ENCODE peak calls at places on chromosomes 6 and 20, in nine cellular contexts. E is spleen, M is cardiac muscle cell, L is psoas muscle, Q is left ventricle myocardium inferior, C is mesenchymal stem cell, A is A549, B is pancreas, K is ovary. T is an unnamed sample. For H3K9me3, the result is how much of the 10 kb centered on the place peaks cover.

GRCh38 chr20:15911557-15911956 is 661.7 kb downstream of the KIF16B start:
- DNase-seq in E (no peak), K (no peak), B (no peak), A (no peak), C (no peak), Q (no peak), L (no peak), M (no peak), T (no peak)

GRCh38 chr20:13302647-13303425 is 81.8 kb downstream of the ISM1 start:
- DNase-seq in E (no peak), Q (no peak), L (no peak), C (peak), K (no peak), B (no peak), A (peak), M (peak), T (no peak)

GRCh38 chr6:52375780-52376556 is 14.0 kb downstream of the PAQR8 start:
- DNase-seq in L (no peak), C (no peak), B (no peak), Q (no peak), M (no peak), A (no peak), K (no peak), E (no peak), T (no peak)

GRCh38 chr20:6051505-6051904 is 2.4 kb downstream of the LRRN4 start:
- DNase-seq in Q (no peak), L (no peak), B (no peak), E (no peak), K (no peak), M (no peak), A (no peak), C (peak), T (no peak)

GRCh38 chr20:31758521-31758920 is 19.4 kb downstream of the TPX2 start:
- DNase-seq in A (no peak), L (no peak), E (no peak), M (no peak), C (peak), Q (no peak), K (no peak), B (no peak), T (no peak)

GRCh38 chr6:47134476-47135189 is 92.5 kb upstream of the ADGRF1 start:
- DNase-seq in A (peak), Q (no peak), C (peak), K (no peak), L (no peak), M (peak), E (no peak), B (no peak), T (no peak)

GRCh38 chr6:73694711-73695411 is 1.1 kb upstream of the CD109 start:
- DNase-seq in B (no peak), L (no peak), A (no peak), Q (no peak), E (no peak), K (no peak), C (peak), M (no peak), T (no peak)

GRCh38 chr6:57085441-57085840 is 4.5 kb upstream of the ZNF451 start:
- DNase-seq in Q (no peak), A (no peak), M (no peak), E (no peak), B (no peak), K (no peak), L (no peak), C (no peak), T (no peak)

GRCh38 chr6:157879034-157879872 is 56.2 kb downstream of the SNX9 start:
- DNase-seq in K (no peak), L (no peak), C (no peak), M (no peak), Q (no peak), E (no peak), B (no peak), A (no peak), T (no peak)

GRCh38 chr6:33694401-33694931 is 17.0 kb downstream of the UQCC2 start:
- DNase-seq in L (peak), C (peak), M (peak), K (no peak), A (no peak), Q (no peak), E (peak), B (no peak), T (peak)

GRCh38 chr6:157339432-157339831 is 16.1 kb upstream of the TMEM242 start:
- DNase-seq in B (no peak), L (no peak), Q (no peak), C (no peak), A (no peak), K (no peak), M (no peak), E (no peak), T (no peak)

GRCh38 chr20:665276-665675 is 10.3 kb downstream of the SCRT2 start:
- DNase-seq in A (no peak), M (no peak), L (no peak), C (no peak), B (no peak), K (no peak), Q (no peak), E (peak), T (no peak)

GRCh38 chr20:39292193-39292736 is 330.1 kb downstream of the DHX35 start:
- DNase-seq in Q (no peak), M (no peak), L (no peak), E (no peak), C (no peak), A (no peak), K (no peak), B (no peak), T (no peak)

GRCh38 chr20:39295301-39295700 is 333.2 kb downstream of the DHX35 start:
- DNase-seq in Q (no peak), L (no peak), M (no peak), E (no peak), K (no peak), A (no peak), C (no peak), B (no peak), T (no peak)

GRCh38 chr20:39290575-39290974 is 328.4 kb downstream of the DHX35 start:
- DNase-seq in L (no peak), M (no peak), B (no peak), E (no peak), K (no peak), Q (no peak), C (no peak), A (no peak), T (no peak)

GRCh38 chr20:39291301-39291700 is 329.2 kb downstream of the DHX35 start:
- DNase-seq in A (no peak), C (no peak), M (no peak), E (no peak), L (no peak), K (no peak), Q (no peak), B (no peak), T (no peak)

DNA sequence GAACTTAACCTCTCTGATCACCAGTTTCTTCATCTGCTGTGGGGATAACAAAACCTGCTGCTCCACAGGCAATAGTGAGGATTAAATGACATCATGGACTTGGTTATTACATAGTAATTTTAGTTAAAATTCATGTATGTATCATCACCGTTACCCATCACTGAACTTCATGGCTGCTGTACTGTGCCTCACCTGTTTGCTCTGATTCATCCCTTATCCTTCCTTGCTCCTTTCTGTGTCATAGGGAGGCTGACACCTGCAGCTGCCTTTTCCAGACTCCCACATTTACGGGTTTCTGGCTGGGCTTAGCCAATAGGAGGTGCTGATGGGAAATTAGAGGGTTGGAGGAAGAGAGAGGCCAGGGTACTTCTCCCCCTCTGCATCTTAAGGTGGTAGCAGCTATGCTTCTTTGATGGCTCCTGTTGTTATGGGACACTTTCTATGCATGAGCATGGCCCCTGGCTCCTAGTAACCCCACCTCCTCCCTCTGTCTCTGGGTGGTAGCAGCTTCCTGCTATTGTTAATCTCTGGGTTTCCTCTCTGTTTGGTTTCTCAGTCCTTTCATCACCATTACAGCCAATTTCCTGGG is 332.1 kb downstream of the DHX35 start:
- DNase-seq in M (no peak), K (no peak), A (no peak), B (no peak), E (no peak), L (no peak), C (no peak), Q (no peak), T (no peak)
- H3K4me3 ChIP-seq in M (no peak), K (no peak), A (no peak), B (no peak), E (no peak), L (no peak), C (no peak), Q (no peak), T (no peak)

DNA sequence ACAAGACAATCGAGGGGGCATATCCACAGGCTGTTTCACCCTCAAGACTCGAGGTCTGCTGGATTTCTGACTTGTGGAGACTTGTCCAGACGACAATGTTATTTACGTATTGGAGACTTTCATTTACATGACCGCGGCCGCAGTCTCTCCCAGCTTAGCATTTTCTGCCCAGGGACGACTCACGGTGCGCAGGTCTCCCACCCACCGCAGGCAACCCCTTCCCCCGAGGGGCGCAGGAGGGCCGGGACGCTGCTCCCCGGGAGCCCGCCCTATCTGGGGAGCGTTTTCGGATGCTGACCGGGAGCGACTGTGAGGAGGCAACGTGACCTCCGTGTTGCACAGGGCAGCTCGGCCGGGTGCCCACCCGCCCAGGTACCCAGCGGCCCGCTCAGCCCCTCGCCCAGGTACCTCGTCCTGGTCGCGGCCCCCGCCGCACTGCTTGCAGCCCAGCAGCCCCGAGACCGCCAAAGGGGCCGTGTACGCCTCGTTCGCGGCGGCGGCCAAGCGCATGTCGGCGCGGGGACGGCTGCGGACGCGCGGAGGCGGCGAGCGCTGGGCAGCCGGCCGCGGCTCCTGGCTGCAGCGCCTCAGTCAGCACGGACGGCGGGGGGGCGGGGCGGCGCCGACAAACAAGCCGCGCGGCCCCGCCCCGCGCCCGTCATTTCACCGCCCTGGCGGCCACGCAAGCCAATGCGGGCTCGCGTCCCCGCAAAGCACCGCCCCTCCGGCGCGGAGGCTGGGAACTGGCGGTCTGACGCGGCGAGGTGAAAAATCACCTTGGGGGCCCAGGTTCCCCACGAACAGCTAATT is 85.5 kb downstream of the SESN1 start:
- DNase-seq in K (peak), A (peak), E (peak), M (peak), L (peak), C (peak), B (peak), Q (peak), T (peak)
- H3K27ac ChIP-seq in K (peak), A (peak), E (peak), M (peak), L (peak), C (peak), B (peak), Q (peak), T (peak)

GRCh38 chr6:168500519-168500918 is 59.5 kb downstream of the SMOC2 start:
- DNase-seq in M (no peak), C (no peak), K (no peak), B (no peak), L (no peak), A (no peak), Q (no peak), E (no peak), T (no peak)

GRCh38 chr6:168496932-168497331 is 55.9 kb downstream of the SMOC2 start:
- DNase-seq in E (no peak), M (no peak), L (no peak), K (no peak), A (no peak), Q (no peak), B (no peak), C (no peak), T (no peak)

GRCh38 chr6:168497381-168497780 is 56.4 kb downstream of the SMOC2 start:
- DNase-seq in C (no peak), B (no peak), E (no peak), M (no peak), Q (no peak), K (no peak), A (no peak), L (no peak), T (no peak)

GRCh38 chr6:168501561-168501960 is 60.6 kb downstream of the SMOC2 start:
- DNase-seq in B (no peak), C (no peak), K (no peak), Q (no peak), E (no peak), A (no peak), L (no peak), M (no peak), T (no peak)

DNA sequence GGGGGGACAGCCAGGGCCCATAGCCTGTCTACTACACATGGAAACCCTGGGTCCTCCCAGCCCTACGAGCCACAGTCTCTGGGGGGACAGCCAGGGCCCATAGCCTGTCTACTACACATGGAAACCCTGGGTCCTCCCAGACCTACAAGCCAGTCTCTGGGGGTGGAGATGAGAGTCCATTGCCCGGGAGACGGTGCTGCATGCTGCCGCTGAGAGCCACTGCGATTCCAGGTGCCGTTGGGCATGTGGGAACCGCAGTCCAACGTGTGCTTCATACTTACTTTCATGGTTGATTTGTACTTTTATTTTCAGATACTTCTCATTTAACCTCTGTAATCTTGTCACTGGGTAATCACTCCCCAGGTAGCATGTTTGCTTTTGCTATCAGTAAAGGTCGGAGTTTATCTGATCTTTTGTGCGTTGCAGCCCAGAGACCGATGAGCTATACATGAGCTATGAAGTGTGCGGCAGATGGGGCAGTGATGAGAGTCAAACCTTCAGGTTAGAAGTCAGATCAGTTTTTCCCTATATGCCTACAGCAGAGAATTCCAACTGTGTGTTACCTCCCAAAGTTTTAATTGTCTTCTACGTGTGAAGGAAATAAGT is 58.2 kb downstream of the SMOC2 start:
- DNase-seq in Q (no peak), A (no peak), E (no peak), C (no peak), K (no peak), L (no peak), M (no peak), B (no peak), T (no peak)
- H3K9me3 ChIP-seq in Q (under half), A (under half), E (under half), C (under half), K (under half), L (under half), M (under half), B (under half), T (under half)

GRCh38 chr6:143125896-143126573 is 65.3 kb downstream of the AIG1 start:
- DNase-seq in A (no peak), C (peak), K (no peak), L (no peak), E (no peak), M (no peak), Q (no peak), B (no peak), T (no peak)
- H3K4me3 ChIP-seq in A (no peak), C (no peak), K (no peak), L (no peak), E (no peak), M (no peak), Q (no peak), B (no peak), T (no peak)

DNA sequence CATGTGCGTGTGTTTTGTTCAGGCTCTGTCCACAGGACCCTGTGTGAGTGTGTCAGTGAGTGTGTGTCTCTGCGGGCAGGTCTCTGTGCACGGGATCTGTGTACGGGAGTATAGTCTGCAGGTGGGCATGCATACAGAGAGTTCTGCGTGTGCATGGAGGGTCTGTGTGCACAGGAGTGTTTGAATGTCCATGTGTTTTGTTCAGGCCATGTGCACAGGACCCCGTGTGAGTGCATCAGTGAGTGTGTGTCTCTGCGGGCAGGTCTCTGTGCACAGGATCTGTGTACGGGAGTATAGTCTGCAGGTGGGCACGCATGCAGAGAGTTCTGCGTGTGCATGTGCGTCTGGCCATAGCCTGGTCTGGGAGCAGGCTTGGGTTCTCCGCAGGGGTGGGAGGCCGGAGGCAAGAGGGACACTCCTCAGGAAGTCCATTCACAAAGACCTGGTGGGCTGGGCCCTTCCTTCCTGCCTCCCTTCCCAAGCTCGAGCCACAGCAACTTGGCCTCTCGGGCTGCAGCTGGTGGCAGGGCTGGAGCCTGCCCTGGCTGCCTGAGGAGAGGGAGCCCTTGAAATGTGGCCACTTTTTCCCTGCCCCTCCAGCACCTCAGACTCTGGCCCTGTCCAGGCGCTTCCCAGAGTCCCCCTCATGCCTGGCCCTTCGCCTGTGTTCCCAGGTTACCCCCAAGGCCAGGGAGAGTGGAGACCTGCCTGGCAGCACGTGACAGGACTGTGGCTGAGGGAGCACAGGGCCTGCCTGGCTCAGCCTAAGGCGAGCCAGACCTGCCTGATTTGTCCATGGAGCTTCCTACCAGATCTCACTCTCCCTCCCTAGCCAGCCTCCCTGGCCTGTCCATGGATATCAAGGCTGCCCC is 6.8 kb downstream of the HSPA12B start:
- DNase-seq in E (peak), B (no peak), M (no peak), K (no peak), A (no peak), L (peak), C (no peak), Q (peak), T (no peak)
- H3K27ac ChIP-seq in E (peak), B (no peak), M (no peak), K (no peak), A (peak), L (peak), C (no peak), Q (peak), T (no peak)

DNA sequence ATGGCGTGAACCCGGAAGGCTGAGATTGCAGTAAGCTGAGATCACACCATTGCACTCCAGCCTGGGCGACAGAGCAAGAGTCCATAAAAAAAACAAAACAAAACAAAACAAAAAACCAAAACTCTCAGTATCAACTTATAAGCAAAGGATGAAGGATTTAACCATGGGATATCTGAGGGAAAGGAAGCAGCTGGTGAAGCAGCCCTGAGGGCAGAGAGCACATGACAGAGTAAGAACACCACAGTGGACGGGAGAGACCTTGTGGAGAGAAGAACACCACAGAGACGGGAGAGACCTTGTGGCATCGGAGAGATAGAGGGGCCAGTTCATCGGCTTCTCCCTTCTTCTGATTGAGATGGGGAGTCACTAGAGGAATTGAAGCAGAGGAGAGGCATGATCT is 697.2 kb downstream of the HDGFL1 start:
- DNase-seq in A (no peak), C (no peak), L (no peak), E (no peak), Q (no peak), M (no peak), K (no peak), B (no peak), T (no peak)
- H3K9me3 ChIP-seq in A (under half), C (under half), L (under half), E (under half), Q (under half), M (under half), K (under half), B (under half), T (under half)